ENCODE peak calls at places on chromosomes 3 and 15, in five cellular contexts. One of them, this sample, is unnamed.

GRCh38 chr15:63348392-63348791 is 33.3 kb downstream of the CA12 start:
- DNase-seq in IMR-90: peak
- DNase-seq in mucosa of descending colon: peak
- DNase-seq in A549: no peak
- DNase-seq in endothelial cell: no peak
- DNase-seq in this sample: peak

GRCh38 chr15:100771745-100772144 is 107.9 kb upstream of the ALDH1A3 start:
- DNase-seq in mucosa of descending colon: no peak
- DNase-seq in IMR-90: no peak
- DNase-seq in endothelial cell: no peak
- DNase-seq in A549: no peak
- DNase-seq in this sample: no peak

GRCh38 chr3:118688396-118688884 is 346.2 kb downstream of the IGSF11 start:
- DNase-seq in endothelial cell: no peak
- DNase-seq in mucosa of descending colon: no peak
- DNase-seq in IMR-90: no peak
- DNase-seq in A549: no peak
- DNase-seq in this sample: no peak

GRCh38 chr3:41200669-41201021 is 1.3 kb downstream of the CTNNB1 start:
- DNase-seq in mucosa of descending colon: no peak
- DNase-seq in A549: no peak
- DNase-seq in IMR-90: peak
- DNase-seq in endothelial cell: peak
- DNase-seq in this sample: no peak

GRCh38 chr3:126753191-126754160 is 49.4 kb downstream of the CHCHD6 start:
- DNase-seq in IMR-90: peak
- DNase-seq in endothelial cell: no peak
- DNase-seq in A549: no peak
- DNase-seq in mucosa of descending colon: no peak
- DNase-seq in this sample: no peak

GRCh38 chr15:101277943-101278564 is 769 bp upstream of the SELENOS start:
- DNase-seq in IMR-90: no peak
- DNase-seq in endothelial cell: no peak
- DNase-seq in A549: no peak
- DNase-seq in mucosa of descending colon: no peak
- DNase-seq in this sample: no peak

GRCh38 chr3:188734395-188734794 is 437.4 kb upstream of the TPRG1 start:
- DNase-seq in endothelial cell: no peak
- DNase-seq in IMR-90: no peak
- DNase-seq in A549: no peak
- DNase-seq in mucosa of descending colon: no peak
- DNase-seq in this sample: no peak

GRCh38 chr15:31016446-31016915 is 25.1 kb upstream of the MTMR10 start:
- DNase-seq in A549: no peak
- DNase-seq in endothelial cell: no peak
- DNase-seq in IMR-90: peak
- DNase-seq in mucosa of descending colon: no peak
- DNase-seq in this sample: no peak

GRCh38 chr3:63048365-63048764 is 173.1 kb upstream of the CADPS start:
- DNase-seq in IMR-90: no peak
- DNase-seq in mucosa of descending colon: no peak
- DNase-seq in endothelial cell: no peak
- DNase-seq in A549: no peak
- DNase-seq in this sample: no peak

This sample was measured in NCI-H460.